ENCODE peak calls at places on chromosomes 4 and X, in four cellular contexts. One of them, this sample, is unnamed.

GRCh38 chrX:150712619-150713018 is 19.4 kb downstream of the MTMR1 start:
- DNase-seq in K562: no peak
- DNase-seq in HepG2: no peak
- DNase-seq in H1: no peak
- DNase-seq in this sample: no peak

GRCh38 chr4:168304744-168305459 is 13.7 kb downstream of the DDX60 start:
- DNase-seq in H1: no peak
- DNase-seq in K562: no peak
- DNase-seq in HepG2: no peak
- DNase-seq in this sample: no peak

GRCh38 chr4:7788193-7788592 is 151.5 kb downstream of the AFAP1 start:
- DNase-seq in H1: no peak
- DNase-seq in K562: peak
- DNase-seq in HepG2: no peak
- DNase-seq in this sample: no peak

GRCh38 chr4:95546236-95546635 is 2.5 kb downstream of the UNC5C start:
- DNase-seq in H1: no peak
- DNase-seq in HepG2: no peak
- DNase-seq in K562: no peak
- DNase-seq in this sample: no peak

GRCh38 chrX:68822641-68823410 is 6.0 kb upstream of the EFNB1 start:
- DNase-seq in H1: no peak
- DNase-seq in HepG2: peak
- DNase-seq in K562: peak
- DNase-seq in this sample: peak

GRCh38 chrX:74923942-74924448 is 1.3 kb downstream of the NEXMIF start:
- DNase-seq in H1: no peak
- DNase-seq in K562: no peak
- DNase-seq in HepG2: no peak
- DNase-seq in this sample: no peak

GRCh38 chr4:4791299-4791798 is 68.1 kb upstream of the MSX1 start:
- DNase-seq in K562: no peak
- DNase-seq in HepG2: no peak
- DNase-seq in H1: no peak
- DNase-seq in this sample: no peak

GRCh38 chr4:84481879-84482245 is 17.2 kb downstream of the NKX6-1 start:
- DNase-seq in H1: no peak
- DNase-seq in K562: no peak
- DNase-seq in HepG2: no peak
- DNase-seq in this sample: no peak

GRCh38 chr4:184850431-184851199 is 24.8 kb upstream of the ACSL1 start:
- DNase-seq in K562: no peak
- DNase-seq in H1: no peak
- DNase-seq in HepG2: no peak
- DNase-seq in this sample: no peak

GRCh38 chrX:3549442-3549875 is 164.0 kb downstream of the PRKX start:
- DNase-seq in HepG2: no peak
- DNase-seq in H1: no peak
- DNase-seq in K562: no peak
- DNase-seq in this sample: no peak

GRCh38 chr4:5921981-5922380 is 29.1 kb upstream of the CRMP1 start:
- DNase-seq in H1: no peak
- DNase-seq in HepG2: no peak
- DNase-seq in K562: no peak
- DNase-seq in this sample: no peak

GRCh38 chrX:69158166-69159040 is 6.8 kb downstream of the PJA1 start:
- DNase-seq in HepG2: peak
- DNase-seq in K562: peak
- DNase-seq in H1: no peak
- DNase-seq in this sample: no peak

GRCh38 chr4:40264497-40264896 is 67.7 kb downstream of the RHOH start:
- DNase-seq in H1: no peak
- DNase-seq in HepG2: no peak
- DNase-seq in K562: no peak
- DNase-seq in this sample: no peak

GRCh38 chr4:122700178-122700725 is 32.3 kb upstream of the BBS12 start:
- DNase-seq in K562: peak
- DNase-seq in H1: no peak
- DNase-seq in HepG2: peak
- DNase-seq in this sample: peak

GRCh38 chrX:150879855-150880807 is 18.3 kb downstream of the CD99L2 start:
- DNase-seq in H1: no peak
- DNase-seq in HepG2: no peak
- DNase-seq in K562: no peak
- DNase-seq in this sample: no peak

GRCh38 chrX:19177710-19178109 is 55.4 kb upstream of the ADGRG2 start:
- DNase-seq in H1: no peak
- DNase-seq in HepG2: no peak
- DNase-seq in K562: no peak
- DNase-seq in this sample: no peak

GRCh38 chrX:46294234-46294633 is 251.0 kb downstream of the ZNF674 start:
- DNase-seq in H1: no peak
- DNase-seq in HepG2: no peak
- DNase-seq in K562: no peak
- DNase-seq in this sample: no peak

GRCh38 chr4:185244763-185245162 is 35.4 kb downstream of the SNX25 start:
- DNase-seq in H1: no peak
- DNase-seq in K562: no peak
- DNase-seq in HepG2: no peak
- DNase-seq in this sample: no peak

GRCh38 chrX:53071604-53072417 is 10.4 kb upstream of the TSPYL2 start:
- DNase-seq in HepG2: peak
- DNase-seq in H1: no peak
- DNase-seq in K562: peak
- DNase-seq in this sample: peak

GRCh38 chr4:183738081-183738673 is 79.1 kb downstream of the TRAPPC11 start:
- DNase-seq in H1: no peak
- DNase-seq in HepG2: no peak
- DNase-seq in K562: no peak
- DNase-seq in this sample: no peak

GRCh38 chr4:152106113-152106763 is 345.4 kb upstream of the GATB start:
- DNase-seq in HepG2: peak
- DNase-seq in H1: no peak
- DNase-seq in K562: no peak
- DNase-seq in this sample: peak

GRCh38 chr4:5460106-5460801 is 248.1 kb downstream of the EVC2 start:
- DNase-seq in K562: peak
- DNase-seq in HepG2: peak
- DNase-seq in H1: peak
- DNase-seq in this sample: peak

GRCh38 chr4:168486961-168487820 is 6.9 kb upstream of the DDX60L start:
- DNase-seq in K562: no peak
- DNase-seq in HepG2: no peak
- DNase-seq in H1: no peak
- DNase-seq in this sample: peak

GRCh38 chr4:51909236-51909703 is 66.3 kb downstream of the DCUN1D4 start:
- DNase-seq in H1: no peak
- DNase-seq in HepG2: peak
- DNase-seq in K562: no peak
- DNase-seq in this sample: no peak

GRCh38 chr4:168694669-168695068 is 197.8 kb downstream of the PALLD start:
- DNase-seq in H1: no peak
- DNase-seq in K562: no peak
- DNase-seq in HepG2: no peak
- DNase-seq in this sample: no peak

GRCh38 chr4:122826596-122827257 is at the start of gene FGF2:
- DNase-seq in HepG2: no peak
- DNase-seq in H1: peak
- DNase-seq in K562: peak
- DNase-seq in this sample: no peak

GRCh38 chr4:183618681-183619080 is 40.3 kb downstream of the RWDD4 start:
- DNase-seq in K562: no peak
- DNase-seq in HepG2: peak
- DNase-seq in H1: no peak
- DNase-seq in this sample: no peak

GRCh38 chr4:55186123-55186522 is 60.7 kb upstream of the KDR start:
- DNase-seq in HepG2: no peak
- DNase-seq in H1: no peak
- DNase-seq in K562: no peak
- DNase-seq in this sample: no peak

GRCh38 chr4:55181606-55182005 is 56.2 kb upstream of the KDR start:
- DNase-seq in HepG2: no peak
- DNase-seq in H1: no peak
- DNase-seq in K562: no peak
- DNase-seq in this sample: no peak

GRCh38 chr4:55186700-55187099 is 61.3 kb upstream of the KDR start:
- DNase-seq in K562: no peak
- DNase-seq in H1: no peak
- DNase-seq in HepG2: no peak
- DNase-seq in this sample: no peak

GRCh38 chr4:55184600-55185523 is 59.5 kb upstream of the KDR start:
- DNase-seq in K562: peak
- DNase-seq in HepG2: peak
- DNase-seq in H1: no peak
- DNase-seq in this sample: peak

GRCh38 chr4:55183926-55184599 is 58.7 kb upstream of the KDR start:
- DNase-seq in K562: no peak
- DNase-seq in H1: no peak
- DNase-seq in HepG2: no peak
- DNase-seq in this sample: peak
- H3K27ac ChIP-seq in K562: no peak
- H3K27ac ChIP-seq in H1: no peak
- H3K27ac ChIP-seq in HepG2: no peak
- H3K27ac ChIP-seq in this sample: peak

DNA sequence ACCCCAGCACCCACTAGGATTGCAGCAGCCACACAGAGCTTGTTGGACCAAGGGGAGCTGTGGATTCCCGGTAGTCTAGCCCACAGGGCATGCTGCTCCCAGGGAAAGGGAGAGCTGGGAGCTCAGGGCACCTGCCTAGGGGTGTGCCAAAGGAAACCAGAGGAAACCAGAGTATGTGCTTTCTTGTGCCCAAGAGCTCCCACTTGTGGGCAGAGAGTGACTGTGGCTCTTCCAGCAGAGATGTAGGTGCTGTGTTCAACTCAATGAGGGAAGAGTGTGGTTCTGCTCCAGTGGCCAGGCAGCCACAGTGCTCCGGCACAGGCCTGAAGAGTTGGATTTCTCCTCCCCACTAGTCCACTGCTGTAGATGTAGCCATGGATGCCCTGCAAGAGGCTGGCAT is 1050.0 kb upstream of the INTU start:
- DNase-seq in K562: no peak
- DNase-seq in H1: no peak
- DNase-seq in HepG2: no peak
- DNase-seq in this sample: no peak
- TF ChIP-seq CTCF in K562: peak
- TF ChIP-seq CTCF in H1: peak
- TF ChIP-seq CTCF in HepG2: no peak
- TF ChIP-seq CTCF in this sample: no peak

GRCh38 chr4:102342404-102343074 is 2.7 kb downstream of the SLC39A8 start:
- DNase-seq in K562: no peak
- DNase-seq in H1: no peak
- DNase-seq in HepG2: no peak
- DNase-seq in this sample: no peak

GRCh38 chr4:102344520-102344954 is 745 bp downstream of the SLC39A8 start:
- DNase-seq in H1: no peak
- DNase-seq in HepG2: no peak
- DNase-seq in K562: peak
- DNase-seq in this sample: peak

GRCh38 chr4:102345795-102346100 is 466 bp upstream of the SLC39A8 start:
- DNase-seq in K562: no peak
- DNase-seq in HepG2: no peak
- DNase-seq in H1: no peak
- DNase-seq in this sample: no peak

GRCh38 chr4:102344955-102345794 is at the start of gene SLC39A8:
- DNase-seq in H1: peak
- DNase-seq in HepG2: peak
- DNase-seq in K562: peak
- DNase-seq in this sample: peak

GRCh38 chr4:102343964-102344519 is 1.2 kb downstream of the SLC39A8 start:
- DNase-seq in HepG2: no peak
- DNase-seq in K562: peak
- DNase-seq in H1: no peak
- DNase-seq in this sample: peak
- TF ChIP-seq FOSL1 in HepG2: no peak
- TF ChIP-seq FOSL1 in K562: no peak
- TF ChIP-seq FOSL1 in H1: no peak
- TF ChIP-seq FOSL1 in this sample: no peak

DNA sequence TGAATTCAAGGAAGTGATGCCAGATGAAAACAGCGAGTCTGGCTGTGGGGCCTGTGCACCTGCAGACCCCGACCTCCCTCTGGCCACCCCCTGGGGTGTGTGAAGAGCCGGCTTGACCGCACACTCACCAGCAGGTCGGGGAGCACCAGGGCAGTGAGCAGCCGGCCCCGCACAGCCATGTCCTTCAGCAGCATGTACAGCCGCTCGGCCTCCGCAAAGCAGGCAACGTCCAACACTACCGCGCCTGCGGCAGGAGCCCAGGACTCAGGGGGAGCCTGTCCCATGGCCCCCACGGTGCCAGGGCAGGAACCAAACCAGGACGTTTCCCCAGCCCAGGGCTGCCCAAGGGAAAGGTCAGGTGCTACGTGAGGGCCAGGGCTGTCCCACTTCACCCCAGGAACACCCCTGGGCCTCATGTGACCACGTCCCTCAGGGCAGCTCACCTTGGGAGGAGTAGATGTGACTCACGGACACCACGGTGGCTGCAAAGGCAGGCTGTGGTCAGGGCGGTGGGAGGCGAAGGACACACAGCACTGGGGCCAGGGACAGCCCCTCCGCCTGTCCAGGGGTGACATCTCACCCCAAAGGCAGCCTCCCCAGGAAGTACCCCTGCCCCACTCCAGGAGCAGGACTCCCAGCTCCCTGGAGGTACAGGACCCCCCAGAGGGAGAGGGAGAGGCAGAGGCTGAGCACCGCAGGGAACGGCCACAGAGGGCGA is 8.2 kb downstream of the DGKQ start:
- DNase-seq in HepG2: no peak
- DNase-seq in K562: no peak
- DNase-seq in H1: no peak
- DNase-seq in this sample: no peak
- H3K27ac ChIP-seq in HepG2: no peak
- H3K27ac ChIP-seq in K562: no peak
- H3K27ac ChIP-seq in H1: no peak
- H3K27ac ChIP-seq in this sample: no peak

GRCh38 chr4:154030747-154031146 is 241.9 kb upstream of the SFRP2 start:
- DNase-seq in HepG2: no peak
- DNase-seq in H1: no peak
- DNase-seq in K562: no peak
- DNase-seq in this sample: no peak
- TF ChIP-seq CTCF in HepG2: no peak
- TF ChIP-seq CTCF in H1: no peak
- TF ChIP-seq CTCF in K562: no peak
- TF ChIP-seq CTCF in this sample: no peak

GRCh38 chrX:153562546-153562945 is 36.4 kb downstream of the CCNQ start:
- DNase-seq in K562: no peak
- DNase-seq in HepG2: no peak
- DNase-seq in H1: no peak
- DNase-seq in this sample: no peak

GRCh38 chrX:153568612-153569011 is 30.3 kb downstream of the CCNQ start:
- DNase-seq in K562: peak
- DNase-seq in HepG2: no peak
- DNase-seq in H1: no peak
- DNase-seq in this sample: no peak

GRCh38 chrX:153569475-153569874 is 29.5 kb downstream of the CCNQ start:
- DNase-seq in HepG2: peak
- DNase-seq in H1: no peak
- DNase-seq in K562: peak
- DNase-seq in this sample: no peak

GRCh38 chrX:153564047-153564606 is 34.8 kb downstream of the CCNQ start:
- DNase-seq in HepG2: peak
- DNase-seq in K562: peak
- DNase-seq in H1: no peak
- DNase-seq in this sample: no peak

GRCh38 chrX:153565996-153566580 is 32.9 kb downstream of the CCNQ start:
- DNase-seq in H1: no peak
- DNase-seq in HepG2: no peak
- DNase-seq in K562: peak
- DNase-seq in this sample: no peak
- TF ChIP-seq FOSL1 in H1: no peak
- TF ChIP-seq FOSL1 in HepG2: no peak
- TF ChIP-seq FOSL1 in K562: no peak
- TF ChIP-seq FOSL1 in this sample: no peak